ENCODE peak calls at places on chromosomes 5 and 9, in four cellular contexts. U is tibial artery, L is sigmoid colon, P is psoas muscle. A is an unnamed sample. For H3K4me1 and H3K27me3, the result is how much of the 10 kb centered on the place peaks cover.

GRCh38 chr9:117416856-117417255 is 2.0 kb upstream of the ASTN2 start:
- DNase-seq in P (no peak), U (no peak), L (no peak), A (no peak)

GRCh38 chr9:116152941-116153764 is 438 bp upstream of the PAPPA start:
- DNase-seq in U (peak), L (no peak), P (no peak), A (no peak)

GRCh38 chr5:54278979-54279717 is 31.2 kb downstream of the ARL15 start:
- DNase-seq in P (no peak), U (no peak), L (no peak), A (no peak)

GRCh38 chr5:38379360-38379827 is 121.0 kb downstream of the EGFLAM start:
- DNase-seq in P (no peak), U (no peak), L (no peak), A (no peak)

GRCh38 chr5:133357758-133358157 is 254.6 kb downstream of the FSTL4 start:
- DNase-seq in L (no peak), U (no peak), P (no peak), A (no peak)

GRCh38 chr5:78985407-78986223 is 505 bp upstream of the ARSB start:
- DNase-seq in U (peak), P (peak), L (peak), A (peak)

GRCh38 chr9:26058111-26058895 is 380.1 kb upstream of the TUSC1 start:
- DNase-seq in L (no peak), P (no peak), U (no peak), A (no peak)

GRCh38 chr5:54895816-54896341 is 89.5 kb downstream of the ESM1 start:
- DNase-seq in L (no peak), P (no peak), U (no peak), A (no peak)

GRCh38 chr5:420632-421286 is 22.2 kb upstream of the EXOC3 start:
- DNase-seq in L (peak), P (no peak), U (peak), A (no peak)

GRCh38 chr9:73148447-73148937 is 3.2 kb upstream of the ANXA1 start:
- DNase-seq in L (no peak), P (no peak), U (no peak), A (no peak)

GRCh38 chr9:4831944-4832343 is 39.2 kb downstream of the RCL1 start:
- DNase-seq in U (no peak), L (no peak), P (no peak), A (no peak)
- H3K4me1 ChIP-seq in U (half or more), L (under half), P (half or more), A (under half)

GRCh38 chr9:132485454-132485853 is 75.4 kb downstream of the CFAP77 start:
- DNase-seq in U (no peak), P (no peak), L (no peak), A (no peak)

GRCh38 chr9:132489536-132489935 is 79.5 kb downstream of the CFAP77 start:
- DNase-seq in U (no peak), P (no peak), L (no peak), A (no peak)

GRCh38 chr9:132486706-132487350 is 76.8 kb downstream of the CFAP77 start:
- DNase-seq in L (no peak), P (no peak), U (no peak), A (no peak)

GRCh38 chr9:132488611-132489010 is 78.6 kb downstream of the CFAP77 start:
- DNase-seq in L (no peak), U (no peak), P (no peak), A (no peak)

GRCh38 chr9:132487351-132487791 is 77.4 kb downstream of the CFAP77 start:
- DNase-seq in U (no peak), P (no peak), L (no peak), A (no peak)
- H3K27me3 ChIP-seq in U (under half), P (half or more), L (half or more), A (under half)

DNA sequence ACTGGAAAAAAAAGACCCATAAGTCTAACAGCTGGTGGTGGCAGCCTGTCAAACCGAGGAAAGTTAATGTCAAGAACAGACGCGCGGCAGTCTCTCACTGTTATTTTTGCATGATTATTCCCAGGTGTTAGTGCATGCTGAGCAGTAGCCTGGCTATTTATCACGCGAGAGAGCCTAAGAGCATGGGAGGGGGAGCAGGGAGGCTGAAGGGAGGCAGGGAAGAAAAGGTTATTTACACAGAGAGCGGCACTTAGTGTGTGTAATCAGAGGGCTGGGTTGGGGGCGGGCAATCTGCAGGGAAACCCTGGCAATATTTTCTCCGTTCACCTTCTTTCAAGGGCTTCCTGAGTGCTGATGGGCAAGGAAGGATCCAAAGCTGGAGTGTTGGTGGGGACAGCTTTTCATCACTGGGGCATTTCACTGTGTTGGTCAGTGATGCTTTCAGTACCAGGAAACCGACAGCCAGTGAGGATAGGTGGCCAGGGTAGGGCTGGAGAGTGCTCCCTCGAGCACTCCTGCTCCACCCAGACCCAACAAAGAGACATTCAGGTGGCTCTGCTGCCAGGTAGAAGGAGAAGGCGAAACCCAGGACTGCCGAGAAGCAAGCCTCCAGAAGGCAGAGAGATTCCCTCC is 39.6 kb downstream of the ZNF608 start:
- DNase-seq in P (no peak), U (no peak), L (no peak), A (peak)
- H3K4me1 ChIP-seq in P (under half), U (under half), L (half or more), A (under half)

GRCh38 chr5:178116406-178116885 is 3.1 kb downstream of the N4BP3 start:
- DNase-seq in L (no peak), U (no peak), P (no peak), A (no peak)
- H3K27me3 ChIP-seq in L (half or more), U (under half), P (half or more), A (under half)

DNA sequence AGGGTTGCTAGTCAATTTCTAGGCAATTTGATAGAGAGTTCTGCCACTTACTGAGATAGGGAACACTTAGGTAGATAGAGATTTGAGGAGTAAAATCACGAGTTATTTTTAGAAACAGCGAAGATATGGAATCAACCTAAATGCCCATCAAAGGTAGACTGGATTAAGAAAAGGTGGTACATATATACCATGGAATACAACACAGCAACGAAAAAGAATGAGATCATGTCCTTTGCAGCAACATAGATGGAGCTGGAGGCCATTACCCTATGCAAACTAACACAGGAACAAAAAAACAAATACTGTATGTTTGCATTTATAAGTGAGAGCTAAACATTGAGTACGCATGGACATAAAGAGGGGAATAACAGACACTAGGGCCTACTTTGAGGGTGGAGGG is 9.7 kb downstream of the ELL2 start:
- DNase-seq in L (no peak), P (no peak), U (no peak), A (no peak)
- H3K4me1 ChIP-seq in L (under half), P (under half), U (under half), A (under half)